ENCODE peak calls at places on chromosomes 7 and 10, in six cellular contexts. One of them, this sample, is unnamed. For H3K4me1, the result is how much of the 10 kb centered on the place peaks cover.

GRCh38 chr7:25303380-25304321 is 75.4 kb upstream of the NPVF start:
- DNase-seq in tibial artery: no peak
- DNase-seq in PC-3: no peak
- DNase-seq in CD4-positive, CD25-positive, alpha-beta regulatory T cell: no peak
- DNase-seq in hepatocyte: peak
- DNase-seq in thoracic aorta: no peak
- DNase-seq in this sample: peak

GRCh38 chr7:21828846-21829245 is 116.9 kb downstream of the CDCA7L start:
- DNase-seq in tibial artery: no peak
- DNase-seq in PC-3: no peak
- DNase-seq in CD4-positive, CD25-positive, alpha-beta regulatory T cell: peak
- DNase-seq in hepatocyte: no peak
- DNase-seq in thoracic aorta: no peak
- DNase-seq in this sample: no peak

GRCh38 chr10:129833988-129834387 is 130.1 kb downstream of the EBF3 start:
- DNase-seq in tibial artery: no peak
- DNase-seq in PC-3: no peak
- DNase-seq in CD4-positive, CD25-positive, alpha-beta regulatory T cell: no peak
- DNase-seq in hepatocyte: no peak
- DNase-seq in thoracic aorta: no peak
- DNase-seq in this sample: no peak

GRCh38 chr7:92763636-92764423 is 72.5 kb downstream of the CDK6 start:
- DNase-seq in tibial artery: no peak
- DNase-seq in PC-3: peak
- DNase-seq in CD4-positive, CD25-positive, alpha-beta regulatory T cell: no peak
- DNase-seq in hepatocyte: peak
- DNase-seq in thoracic aorta: no peak
- DNase-seq in this sample: peak

GRCh38 chr10:659710-660141 is 29.7 kb downstream of the DIP2C start:
- DNase-seq in tibial artery: no peak
- DNase-seq in PC-3: no peak
- DNase-seq in CD4-positive, CD25-positive, alpha-beta regulatory T cell: no peak
- DNase-seq in hepatocyte: peak
- DNase-seq in thoracic aorta: no peak
- DNase-seq in this sample: no peak

GRCh38 chr10:59970396-59971368 is 64.3 kb upstream of the CCDC6 start:
- DNase-seq in tibial artery: no peak
- DNase-seq in PC-3: no peak
- DNase-seq in CD4-positive, CD25-positive, alpha-beta regulatory T cell: no peak
- DNase-seq in hepatocyte: no peak
- DNase-seq in thoracic aorta: no peak
- DNase-seq in this sample: no peak

GRCh38 chr7:32222251-32222900 is 152.2 kb upstream of the PDE1C start:
- DNase-seq in tibial artery: no peak
- DNase-seq in PC-3: no peak
- DNase-seq in CD4-positive, CD25-positive, alpha-beta regulatory T cell: no peak
- DNase-seq in hepatocyte: no peak
- DNase-seq in thoracic aorta: no peak
- DNase-seq in this sample: no peak

GRCh38 chr10:120514035-120514620 is 57.1 kb downstream of the PLPP4 start:
- DNase-seq in tibial artery: no peak
- DNase-seq in PC-3: peak
- DNase-seq in CD4-positive, CD25-positive, alpha-beta regulatory T cell: peak
- DNase-seq in hepatocyte: peak
- DNase-seq in thoracic aorta: no peak
- DNase-seq in this sample: no peak

GRCh38 chr7:46577394-46577793 is 656.3 kb upstream of the IGFBP3 start:
- DNase-seq in tibial artery: no peak
- DNase-seq in PC-3: no peak
- DNase-seq in CD4-positive, CD25-positive, alpha-beta regulatory T cell: no peak
- DNase-seq in hepatocyte: no peak
- DNase-seq in thoracic aorta: no peak
- DNase-seq in this sample: no peak

GRCh38 chr10:56109454-56109853 is 251.6 kb downstream of the ZWINT start:
- DNase-seq in tibial artery: no peak
- DNase-seq in PC-3: no peak
- DNase-seq in CD4-positive, CD25-positive, alpha-beta regulatory T cell: no peak
- DNase-seq in hepatocyte: no peak
- DNase-seq in thoracic aorta: no peak
- DNase-seq in this sample: no peak

GRCh38 chr7:106450716-106451115 is 165.9 kb upstream of the NAMPT start:
- DNase-seq in tibial artery: no peak
- DNase-seq in PC-3: no peak
- DNase-seq in CD4-positive, CD25-positive, alpha-beta regulatory T cell: no peak
- DNase-seq in hepatocyte: no peak
- DNase-seq in thoracic aorta: no peak
- DNase-seq in this sample: no peak

GRCh38 chr7:157987906-157988305 is 599.7 kb downstream of the PTPRN2 start:
- DNase-seq in tibial artery: no peak
- DNase-seq in PC-3: no peak
- DNase-seq in CD4-positive, CD25-positive, alpha-beta regulatory T cell: no peak
- DNase-seq in hepatocyte: no peak
- DNase-seq in thoracic aorta: no peak
- DNase-seq in this sample: no peak

GRCh38 chr7:29924684-29925083 is 64.9 kb downstream of the SCRN1 start:
- DNase-seq in tibial artery: no peak
- DNase-seq in PC-3: no peak
- DNase-seq in CD4-positive, CD25-positive, alpha-beta regulatory T cell: no peak
- DNase-seq in hepatocyte: no peak
- DNase-seq in thoracic aorta: no peak
- DNase-seq in this sample: no peak

GRCh38 chr10:63005246-63005645 is 127.9 kb upstream of the NRBF2 start:
- DNase-seq in tibial artery: no peak
- DNase-seq in PC-3: peak
- DNase-seq in CD4-positive, CD25-positive, alpha-beta regulatory T cell: no peak
- DNase-seq in hepatocyte: no peak
- DNase-seq in thoracic aorta: no peak
- DNase-seq in this sample: no peak

GRCh38 chr10:61548371-61548770 is 95.2 kb upstream of the TMEM26 start:
- DNase-seq in tibial artery: no peak
- DNase-seq in PC-3: no peak
- DNase-seq in CD4-positive, CD25-positive, alpha-beta regulatory T cell: no peak
- DNase-seq in hepatocyte: peak
- DNase-seq in thoracic aorta: no peak
- DNase-seq in this sample: no peak

GRCh38 chr10:130748409-130749057 is 563.0 kb downstream of the TCERG1L start:
- DNase-seq in tibial artery: no peak
- DNase-seq in PC-3: no peak
- DNase-seq in CD4-positive, CD25-positive, alpha-beta regulatory T cell: no peak
- DNase-seq in hepatocyte: no peak
- DNase-seq in thoracic aorta: no peak
- DNase-seq in this sample: no peak

GRCh38 chr7:123738356-123738755 is 10.4 kb downstream of the WASL start:
- DNase-seq in tibial artery: no peak
- DNase-seq in PC-3: no peak
- DNase-seq in CD4-positive, CD25-positive, alpha-beta regulatory T cell: no peak
- DNase-seq in hepatocyte: peak
- DNase-seq in thoracic aorta: no peak
- DNase-seq in this sample: no peak

GRCh38 chr7:22229148-22229547 is 127.8 kb downstream of the RAPGEF5 start:
- DNase-seq in tibial artery: no peak
- DNase-seq in PC-3: no peak
- DNase-seq in CD4-positive, CD25-positive, alpha-beta regulatory T cell: no peak
- DNase-seq in hepatocyte: no peak
- DNase-seq in thoracic aorta: no peak
- DNase-seq in this sample: no peak

GRCh38 chr10:30493609-30494530 is 59.9 kb downstream of the MAP3K8 start:
- DNase-seq in tibial artery: peak
- DNase-seq in PC-3: peak
- DNase-seq in CD4-positive, CD25-positive, alpha-beta regulatory T cell: no peak
- DNase-seq in hepatocyte: no peak
- DNase-seq in thoracic aorta: peak
- DNase-seq in this sample: no peak

GRCh38 chr7:106589495-106589879 is 71.5 kb downstream of the CCDC71L start:
- DNase-seq in tibial artery: no peak
- DNase-seq in PC-3: no peak
- DNase-seq in CD4-positive, CD25-positive, alpha-beta regulatory T cell: no peak
- DNase-seq in hepatocyte: no peak
- DNase-seq in thoracic aorta: no peak
- DNase-seq in this sample: no peak

GRCh38 chr7:90723866-90724265 is 127.7 kb downstream of the CDK14 start:
- DNase-seq in tibial artery: no peak
- DNase-seq in PC-3: no peak
- DNase-seq in CD4-positive, CD25-positive, alpha-beta regulatory T cell: no peak
- DNase-seq in hepatocyte: no peak
- DNase-seq in thoracic aorta: no peak
- DNase-seq in this sample: no peak

GRCh38 chr7:90727412-90727811 is 131.3 kb downstream of the CDK14 start:
- DNase-seq in tibial artery: no peak
- DNase-seq in PC-3: no peak
- DNase-seq in CD4-positive, CD25-positive, alpha-beta regulatory T cell: no peak
- DNase-seq in hepatocyte: no peak
- DNase-seq in thoracic aorta: no peak
- DNase-seq in this sample: no peak

GRCh38 chr7:90726623-90727022 is 130.5 kb downstream of the CDK14 start:
- DNase-seq in tibial artery: no peak
- DNase-seq in PC-3: peak
- DNase-seq in CD4-positive, CD25-positive, alpha-beta regulatory T cell: no peak
- DNase-seq in hepatocyte: no peak
- DNase-seq in thoracic aorta: no peak
- DNase-seq in this sample: no peak

GRCh38 chr7:90726120-90726519 is 130.0 kb downstream of the CDK14 start:
- DNase-seq in tibial artery: no peak
- DNase-seq in PC-3: no peak
- DNase-seq in CD4-positive, CD25-positive, alpha-beta regulatory T cell: no peak
- DNase-seq in hepatocyte: no peak
- DNase-seq in thoracic aorta: no peak
- DNase-seq in this sample: no peak

GRCh38 chr7:90728568-90728967 is 132.4 kb downstream of the CDK14 start:
- DNase-seq in tibial artery: no peak
- DNase-seq in PC-3: no peak
- DNase-seq in CD4-positive, CD25-positive, alpha-beta regulatory T cell: no peak
- DNase-seq in hepatocyte: no peak
- DNase-seq in thoracic aorta: no peak
- DNase-seq in this sample: no peak
- H3K4me3 ChIP-seq in tibial artery: no peak
- H3K4me3 ChIP-seq in PC-3: no peak
- H3K4me3 ChIP-seq in CD4-positive, CD25-positive, alpha-beta regulatory T cell: no peak
- H3K4me3 ChIP-seq in hepatocyte: no peak
- H3K4me3 ChIP-seq in thoracic aorta: no peak
- H3K4me3 ChIP-seq in this sample: no peak

GRCh38 chr10:79346388-79347225 is 662 bp upstream of the PPIF start:
- DNase-seq in tibial artery: no peak
- DNase-seq in PC-3: no peak
- DNase-seq in CD4-positive, CD25-positive, alpha-beta regulatory T cell: no peak
- DNase-seq in hepatocyte: no peak
- DNase-seq in thoracic aorta: no peak
- DNase-seq in this sample: peak
- H3K4me1 ChIP-seq in tibial artery: under half
- H3K4me1 ChIP-seq in PC-3: under half
- H3K4me1 ChIP-seq in CD4-positive, CD25-positive, alpha-beta regulatory T cell: under half
- H3K4me1 ChIP-seq in hepatocyte: under half
- H3K4me1 ChIP-seq in thoracic aorta: under half
- H3K4me1 ChIP-seq in this sample: under half

GRCh38 chr7:99927536-99927935 is 1.9 kb downstream of the GJC3 start:
- DNase-seq in tibial artery: no peak
- DNase-seq in PC-3: no peak
- DNase-seq in CD4-positive, CD25-positive, alpha-beta regulatory T cell: no peak
- DNase-seq in hepatocyte: no peak
- DNase-seq in thoracic aorta: no peak
- DNase-seq in this sample: no peak

GRCh38 chr7:99929730-99930053 is 272 bp upstream of the GJC3 start:
- DNase-seq in tibial artery: no peak
- DNase-seq in PC-3: no peak
- DNase-seq in CD4-positive, CD25-positive, alpha-beta regulatory T cell: no peak
- DNase-seq in hepatocyte: no peak
- DNase-seq in thoracic aorta: no peak
- DNase-seq in this sample: no peak

GRCh38 chr7:99928188-99928587 is 1.2 kb downstream of the GJC3 start:
- DNase-seq in tibial artery: no peak
- DNase-seq in PC-3: no peak
- DNase-seq in CD4-positive, CD25-positive, alpha-beta regulatory T cell: no peak
- DNase-seq in hepatocyte: no peak
- DNase-seq in thoracic aorta: no peak
- DNase-seq in this sample: no peak

GRCh38 chr7:99930376-99930775 is 956 bp upstream of the GJC3 start:
- DNase-seq in tibial artery: no peak
- DNase-seq in PC-3: no peak
- DNase-seq in CD4-positive, CD25-positive, alpha-beta regulatory T cell: no peak
- DNase-seq in hepatocyte: no peak
- DNase-seq in thoracic aorta: no peak
- DNase-seq in this sample: no peak

DNA sequence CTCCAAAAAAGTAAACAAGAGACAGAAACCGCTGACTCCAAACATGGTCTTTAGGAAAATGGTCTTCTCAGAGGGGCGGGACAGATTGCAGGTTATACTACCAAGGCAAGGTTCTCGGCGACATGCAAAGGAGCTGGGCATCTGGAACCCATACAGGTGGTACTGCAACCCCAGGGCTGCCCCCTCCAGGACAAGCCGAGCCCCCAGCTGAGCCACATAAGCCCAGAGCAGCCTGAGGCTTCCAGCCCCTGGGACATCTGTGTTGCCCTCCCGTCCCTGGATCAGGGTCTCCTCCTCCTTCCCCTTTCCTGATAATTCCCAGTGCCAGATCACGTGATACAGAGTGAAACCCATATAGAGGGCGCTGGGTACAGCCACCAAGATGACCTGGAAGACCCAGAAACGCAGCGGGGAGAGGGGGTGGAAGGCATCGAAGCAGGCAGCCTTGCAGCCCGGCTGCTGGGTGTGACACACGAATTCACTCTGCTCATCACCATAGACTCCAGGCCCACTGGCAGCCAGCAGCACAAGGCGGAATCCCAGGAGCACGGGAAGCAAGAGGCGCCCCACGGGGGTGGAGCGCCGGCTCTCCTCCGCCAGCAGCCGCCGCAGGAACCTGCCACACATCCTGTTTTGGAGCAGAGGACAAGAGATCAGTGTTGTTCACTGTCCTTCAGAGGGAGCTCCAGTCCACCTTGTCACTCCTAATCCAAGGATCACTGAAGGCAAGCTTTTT is at the start of gene GJC3:
- DNase-seq in tibial artery: peak
- DNase-seq in PC-3: peak
- DNase-seq in CD4-positive, CD25-positive, alpha-beta regulatory T cell: peak
- DNase-seq in hepatocyte: peak
- DNase-seq in thoracic aorta: no peak
- DNase-seq in this sample: peak
- H3K4me3 ChIP-seq in tibial artery: no peak
- H3K4me3 ChIP-seq in PC-3: peak
- H3K4me3 ChIP-seq in CD4-positive, CD25-positive, alpha-beta regulatory T cell: peak
- H3K4me3 ChIP-seq in hepatocyte: no peak
- H3K4me3 ChIP-seq in thoracic aorta: peak
- H3K4me3 ChIP-seq in this sample: peak

DNA sequence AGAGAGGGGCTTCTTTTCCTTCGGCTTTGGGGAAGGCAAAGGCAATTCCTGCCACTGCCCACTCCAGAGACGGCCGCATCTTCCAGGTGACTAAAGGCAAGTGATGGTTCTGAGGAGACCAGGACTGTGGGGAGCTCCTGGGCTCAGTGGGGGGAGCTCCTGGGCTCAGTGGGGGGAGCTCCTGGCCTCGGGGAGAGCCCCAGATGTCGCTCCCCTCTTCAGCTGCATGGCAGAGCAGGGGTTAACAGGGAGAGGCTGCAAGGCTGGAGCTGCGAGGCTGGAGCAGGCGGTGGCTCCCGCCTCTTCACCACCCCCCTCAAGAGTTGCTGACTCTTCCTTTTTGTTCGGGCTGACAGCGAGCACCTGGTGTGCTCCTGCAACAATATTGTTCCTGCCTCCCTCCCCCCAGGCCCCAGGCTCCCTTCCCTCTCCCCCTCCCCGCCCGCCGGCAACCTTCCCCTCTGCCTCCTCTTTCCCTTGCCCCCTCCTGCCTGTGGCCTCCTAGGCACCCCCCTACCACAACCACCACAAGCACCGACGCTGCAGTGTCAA is 56.3 kb upstream of the LBX1 start:
- DNase-seq in tibial artery: no peak
- DNase-seq in PC-3: no peak
- DNase-seq in CD4-positive, CD25-positive, alpha-beta regulatory T cell: no peak
- DNase-seq in hepatocyte: no peak
- DNase-seq in thoracic aorta: no peak
- DNase-seq in this sample: peak
- H3K4me1 ChIP-seq in tibial artery: under half
- H3K4me1 ChIP-seq in PC-3: under half
- H3K4me1 ChIP-seq in CD4-positive, CD25-positive, alpha-beta regulatory T cell: under half
- H3K4me1 ChIP-seq in hepatocyte: under half
- H3K4me1 ChIP-seq in thoracic aorta: under half
- H3K4me1 ChIP-seq in this sample: under half